ENCODE peak calls at places on chromosomes 7 and 10, in eight cellular contexts. Y is Peyer's patch; H is kidney; C is amygdala; G is stimulated activated CD8-positive, alpha-beta memory T cell treated with anti-CD3 and anti-CD28 coated beads, Interleukin-15, amount 100 ng/mL, for 24 hours; T is 8988T; N is amniotic stem cell; L is GM06990. F is an unnamed sample.

GRCh38 chr7:124909808-124910207 is 19.8 kb downstream of the POT1 start:
- DNase-seq in Y (no peak), H (no peak), C (no peak), G (no peak), T (no peak), N (no peak), L (no peak), F (no peak)

GRCh38 chr7:143958781-143959180 is 4.1 kb downstream of the OR2F1 start:
- DNase-seq in Y (no peak), H (no peak), C (no peak), G (no peak), T (no peak), N (no peak), L (no peak), F (no peak)

GRCh38 chr10:128011059-128011979 is 104.4 kb downstream of the PTPRE start:
- DNase-seq in Y (peak; percentile 91), H (peak; percentile 93), C (peak; percentile 77), G (peak; percentile 91), T (peak; percentile 78), N (no peak), L (peak; percentile 73), F (peak; percentile 36)

GRCh38 chr10:34280599-34281374 is 534.3 kb downstream of the PARD3 start:
- DNase-seq in Y (no peak), H (no peak), C (no peak), G (no peak), T (no peak), N (peak; percentile 77), L (no peak), F (peak; percentile 72)

GRCh38 chr10:102509387-102509786 is 5.6 kb downstream of the SUFU start:
- DNase-seq in Y (no peak), H (no peak), C (no peak), G (no peak), T (no peak), N (no peak), L (no peak), F (peak; percentile 51)

GRCh38 chr7:30707391-30708351 is 25.4 kb upstream of the CRHR2 start:
- DNase-seq in Y (no peak), H (peak; percentile 62), C (no peak), G (no peak), T (no peak), N (no peak), L (no peak), F (no peak)

GRCh38 chr10:126849646-126850045 is 55.6 kb upstream of the DOCK1 start:
- DNase-seq in Y (no peak), H (no peak), C (no peak), G (no peak), T (no peak), N (no peak), L (no peak), F (no peak)

GRCh38 chr10:12479437-12479844 is 130.1 kb downstream of the CAMK1D start:
- DNase-seq in Y (no peak), H (no peak), C (no peak), G (no peak), T (no peak), N (no peak), L (no peak), F (no peak)

GRCh38 chr7:93203496-93203895 is 22.8 kb downstream of the HEPACAM2 start:
- DNase-seq in Y (peak; percentile 49), H (no peak), C (no peak), G (no peak), T (no peak), N (no peak), L (no peak), F (no peak)